ENCODE peak calls at places on chromosomes 16 and 17, in seven cellular contexts. One of them, this sample, is unnamed.

GRCh38 chr17:75240394-75241142 is 20.8 kb downstream of the GGA3 start:
- DNase-seq in A549: peak
- DNase-seq in NCI-H82: peak
- DNase-seq in putamen: peak
- DNase-seq in fibroblast of lung: peak
- DNase-seq in OCI-LY7: peak
- DNase-seq in SK-N-DZ: peak
- DNase-seq in this sample: no peak

GRCh38 chr17:22695228-22695619 is 1002.9 kb downstream of the KCNJ18 start:
- DNase-seq in A549: no peak
- DNase-seq in NCI-H82: peak
- DNase-seq in putamen: no peak
- DNase-seq in fibroblast of lung: no peak
- DNase-seq in OCI-LY7: no peak
- DNase-seq in SK-N-DZ: no peak
- DNase-seq in this sample: no peak

GRCh38 chr16:11604783-11605563 is 18.3 kb upstream of the LITAF start:
- DNase-seq in A549: no peak
- DNase-seq in NCI-H82: no peak
- DNase-seq in putamen: no peak
- DNase-seq in fibroblast of lung: peak
- DNase-seq in OCI-LY7: no peak
- DNase-seq in SK-N-DZ: no peak
- DNase-seq in this sample: no peak

GRCh38 chr16:49767414-49767813 is 88.5 kb downstream of the ZNF423 start:
- DNase-seq in A549: no peak
- DNase-seq in NCI-H82: no peak
- DNase-seq in putamen: no peak
- DNase-seq in fibroblast of lung: no peak
- DNase-seq in OCI-LY7: no peak
- DNase-seq in SK-N-DZ: no peak
- DNase-seq in this sample: no peak

GRCh38 chr17:27994586-27994985 is 47.9 kb upstream of the NLK start:
- DNase-seq in A549: no peak
- DNase-seq in NCI-H82: no peak
- DNase-seq in putamen: peak
- DNase-seq in fibroblast of lung: no peak
- DNase-seq in OCI-LY7: no peak
- DNase-seq in SK-N-DZ: no peak
- DNase-seq in this sample: no peak

GRCh38 chr17:44132275-44132821 is 8.9 kb upstream of the HDAC5 start:
- DNase-seq in A549: no peak
- DNase-seq in NCI-H82: no peak
- DNase-seq in putamen: no peak
- DNase-seq in fibroblast of lung: no peak
- DNase-seq in OCI-LY7: no peak
- DNase-seq in SK-N-DZ: no peak
- DNase-seq in this sample: no peak

GRCh38 chr17:72574675-72575510 is 454.1 kb downstream of the SOX9 start:
- DNase-seq in A549: no peak
- DNase-seq in NCI-H82: no peak
- DNase-seq in putamen: no peak
- DNase-seq in fibroblast of lung: no peak
- DNase-seq in OCI-LY7: no peak
- DNase-seq in SK-N-DZ: no peak
- DNase-seq in this sample: no peak

GRCh38 chr16:3214904-3215600 is 19.9 kb downstream of the ZNF200 start:
- DNase-seq in A549: no peak
- DNase-seq in NCI-H82: no peak
- DNase-seq in putamen: no peak
- DNase-seq in fibroblast of lung: no peak
- DNase-seq in OCI-LY7: peak
- DNase-seq in SK-N-DZ: no peak
- DNase-seq in this sample: no peak

GRCh38 chr16:3580686-3581085 is 3.5 kb upstream of the NLRC3 start:
- DNase-seq in A549: no peak
- DNase-seq in NCI-H82: peak
- DNase-seq in putamen: no peak
- DNase-seq in fibroblast of lung: peak
- DNase-seq in OCI-LY7: peak
- DNase-seq in SK-N-DZ: no peak
- DNase-seq in this sample: peak

GRCh38 chr17:8857919-8858318 is 9.6 kb downstream of the PIK3R6 start:
- DNase-seq in A549: no peak
- DNase-seq in NCI-H82: no peak
- DNase-seq in putamen: peak
- DNase-seq in fibroblast of lung: no peak
- DNase-seq in OCI-LY7: peak
- DNase-seq in SK-N-DZ: no peak
- DNase-seq in this sample: no peak

GRCh38 chr16:57600048-57600835 is 28.2 kb upstream of the ADGRG1 start:
- DNase-seq in A549: peak
- DNase-seq in NCI-H82: peak
- DNase-seq in putamen: no peak
- DNase-seq in fibroblast of lung: peak
- DNase-seq in OCI-LY7: peak
- DNase-seq in SK-N-DZ: peak
- DNase-seq in this sample: no peak

GRCh38 chr17:50952889-50953288 is 86.7 kb upstream of the TOB1 start:
- DNase-seq in A549: no peak
- DNase-seq in NCI-H82: no peak
- DNase-seq in putamen: no peak
- DNase-seq in fibroblast of lung: no peak
- DNase-seq in OCI-LY7: no peak
- DNase-seq in SK-N-DZ: no peak
- DNase-seq in this sample: no peak

GRCh38 chr16:72926671-72927070 is 121.3 kb downstream of the ZFHX3 start:
- DNase-seq in A549: no peak
- DNase-seq in NCI-H82: no peak
- DNase-seq in putamen: no peak
- DNase-seq in fibroblast of lung: no peak
- DNase-seq in OCI-LY7: no peak
- DNase-seq in SK-N-DZ: no peak
- DNase-seq in this sample: no peak

GRCh38 chr17:60167095-60167741 is 17.4 kb downstream of the CA4 start:
- DNase-seq in A549: no peak
- DNase-seq in NCI-H82: no peak
- DNase-seq in putamen: no peak
- DNase-seq in fibroblast of lung: no peak
- DNase-seq in OCI-LY7: no peak
- DNase-seq in SK-N-DZ: no peak
- DNase-seq in this sample: no peak

GRCh38 chr17:16442594-16443389 is 27.4 kb downstream of the TRPV2 start:
- DNase-seq in A549: no peak
- DNase-seq in NCI-H82: peak
- DNase-seq in putamen: no peak
- DNase-seq in fibroblast of lung: no peak
- DNase-seq in OCI-LY7: no peak
- DNase-seq in SK-N-DZ: no peak
- DNase-seq in this sample: no peak

GRCh38 chr16:24478401-24478800 is 61.0 kb upstream of the RBBP6 start:
- DNase-seq in A549: no peak
- DNase-seq in NCI-H82: peak
- DNase-seq in putamen: no peak
- DNase-seq in fibroblast of lung: no peak
- DNase-seq in OCI-LY7: no peak
- DNase-seq in SK-N-DZ: peak
- DNase-seq in this sample: no peak

GRCh38 chr17:41498276-41498675 is 7.1 kb downstream of the KRT13 start:
- DNase-seq in A549: no peak
- DNase-seq in NCI-H82: no peak
- DNase-seq in putamen: no peak
- DNase-seq in fibroblast of lung: no peak
- DNase-seq in OCI-LY7: no peak
- DNase-seq in SK-N-DZ: no peak
- DNase-seq in this sample: no peak

GRCh38 chr16:931651-932500 is 38.9 kb downstream of the LMF1 start:
- DNase-seq in A549: no peak
- DNase-seq in NCI-H82: no peak
- DNase-seq in putamen: no peak
- DNase-seq in fibroblast of lung: no peak
- DNase-seq in OCI-LY7: no peak
- DNase-seq in SK-N-DZ: no peak
- DNase-seq in this sample: no peak

GRCh38 chr17:47653442-47653841 is 3.7 kb downstream of the KPNB1 start:
- DNase-seq in A549: no peak
- DNase-seq in NCI-H82: no peak
- DNase-seq in putamen: no peak
- DNase-seq in fibroblast of lung: no peak
- DNase-seq in OCI-LY7: no peak
- DNase-seq in SK-N-DZ: no peak
- DNase-seq in this sample: no peak

GRCh38 chr17:79235808-79236207 is 161.2 kb downstream of the ENGASE start:
- DNase-seq in A549: no peak
- DNase-seq in NCI-H82: no peak
- DNase-seq in putamen: no peak
- DNase-seq in fibroblast of lung: no peak
- DNase-seq in OCI-LY7: no peak
- DNase-seq in SK-N-DZ: no peak
- DNase-seq in this sample: no peak

GRCh38 chr17:79174905-79175856 is 100.6 kb downstream of the ENGASE start:
- DNase-seq in A549: peak
- DNase-seq in NCI-H82: no peak
- DNase-seq in putamen: no peak
- DNase-seq in fibroblast of lung: no peak
- DNase-seq in OCI-LY7: no peak
- DNase-seq in SK-N-DZ: no peak
- DNase-seq in this sample: no peak

GRCh38 chr16:24540575-24541240 is 1.3 kb downstream of the RBBP6 start:
- DNase-seq in A549: peak
- DNase-seq in NCI-H82: peak
- DNase-seq in putamen: no peak
- DNase-seq in fibroblast of lung: no peak
- DNase-seq in OCI-LY7: peak
- DNase-seq in SK-N-DZ: peak
- DNase-seq in this sample: no peak

GRCh38 chr16:65744401-65744800 is 622.1 kb upstream of the CDH5 start:
- DNase-seq in A549: no peak
- DNase-seq in NCI-H82: no peak
- DNase-seq in putamen: no peak
- DNase-seq in fibroblast of lung: no peak
- DNase-seq in OCI-LY7: no peak
- DNase-seq in SK-N-DZ: no peak
- DNase-seq in this sample: no peak

GRCh38 chr16:55257971-55258613 is 65.9 kb upstream of the IRX6 start:
- DNase-seq in A549: peak
- DNase-seq in NCI-H82: peak
- DNase-seq in putamen: no peak
- DNase-seq in fibroblast of lung: peak
- DNase-seq in OCI-LY7: peak
- DNase-seq in SK-N-DZ: no peak
- DNase-seq in this sample: no peak

GRCh38 chr17:75843577-75844529 is at the start of gene UNC13D:
- DNase-seq in A549: no peak
- DNase-seq in NCI-H82: peak
- DNase-seq in putamen: no peak
- DNase-seq in fibroblast of lung: no peak
- DNase-seq in OCI-LY7: peak
- DNase-seq in SK-N-DZ: peak
- DNase-seq in this sample: no peak